ENCODE peak calls at places on chromosomes 16 and 17, in four cellular contexts. One of them, this sample, is unnamed.

GRCh38 chr16:87435399-87436224 is 43.5 kb downstream of the MAP1LC3B start:
- DNase-seq in cardiac muscle cell: peak; percentile 65
- DNase-seq in adrenal gland: no peak
- DNase-seq in CD4-positive, alpha-beta T cell: no peak
- DNase-seq in this sample: no peak

GRCh38 chr17:49193513-49194296 is 16.7 kb downstream of the GNGT2 start:
- DNase-seq in cardiac muscle cell: peak; percentile 76
- DNase-seq in adrenal gland: peak; percentile 52
- DNase-seq in CD4-positive, alpha-beta T cell: no peak
- DNase-seq in this sample: peak; percentile 80

GRCh38 chr17:56966277-56966676 is 5.4 kb upstream of the COIL start:
- DNase-seq in cardiac muscle cell: no peak
- DNase-seq in adrenal gland: no peak
- DNase-seq in CD4-positive, alpha-beta T cell: no peak
- DNase-seq in this sample: no peak

GRCh38 chr16:81873843-81874752 is 95.0 kb downstream of the PLCG2 start:
- DNase-seq in cardiac muscle cell: peak; percentile 50
- DNase-seq in adrenal gland: peak; percentile 33
- DNase-seq in CD4-positive, alpha-beta T cell: peak; percentile 30
- DNase-seq in this sample: peak; percentile 90

GRCh38 chr17:42087736-42088705 is 10.3 kb downstream of the ZNF385C start:
- DNase-seq in cardiac muscle cell: no peak
- DNase-seq in adrenal gland: no peak
- DNase-seq in CD4-positive, alpha-beta T cell: no peak
- DNase-seq in this sample: no peak

GRCh38 chr16:53372942-53373871 is 61.1 kb upstream of the RBL2 start:
- DNase-seq in cardiac muscle cell: no peak
- DNase-seq in adrenal gland: no peak
- DNase-seq in CD4-positive, alpha-beta T cell: peak; percentile 83
- DNase-seq in this sample: no peak

GRCh38 chr16:20385844-20386832 is 18.4 kb downstream of the PDILT start:
- DNase-seq in cardiac muscle cell: peak; percentile 62
- DNase-seq in adrenal gland: peak; percentile 38
- DNase-seq in CD4-positive, alpha-beta T cell: peak; percentile 37
- DNase-seq in this sample: peak; percentile 79

GRCh38 chr16:68481636-68482035 is 33.3 kb upstream of the SMPD3 start:
- DNase-seq in cardiac muscle cell: no peak
- DNase-seq in adrenal gland: no peak
- DNase-seq in CD4-positive, alpha-beta T cell: no peak
- DNase-seq in this sample: no peak

GRCh38 chr16:86740817-86741799 is 162.8 kb downstream of the FOXL1 start:
- DNase-seq in cardiac muscle cell: peak; percentile 78
- DNase-seq in adrenal gland: no peak
- DNase-seq in CD4-positive, alpha-beta T cell: no peak
- DNase-seq in this sample: no peak

GRCh38 chr17:14736631-14737030 is 435.8 kb downstream of the HS3ST3B1 start:
- DNase-seq in cardiac muscle cell: no peak
- DNase-seq in adrenal gland: no peak
- DNase-seq in CD4-positive, alpha-beta T cell: no peak
- DNase-seq in this sample: no peak

GRCh38 chr17:27776882-27777624 is 23.3 kb downstream of the NOS2 start:
- DNase-seq in cardiac muscle cell: no peak
- DNase-seq in adrenal gland: no peak
- DNase-seq in CD4-positive, alpha-beta T cell: no peak
- DNase-seq in this sample: no peak

GRCh38 chr16:20822451-20823128 is 16.3 kb downstream of the REXO5 start:
- DNase-seq in cardiac muscle cell: no peak
- DNase-seq in adrenal gland: no peak
- DNase-seq in CD4-positive, alpha-beta T cell: no peak
- DNase-seq in this sample: no peak

GRCh38 chr16:55471448-55472097 is 7.4 kb upstream of the MMP2 start:
- DNase-seq in cardiac muscle cell: peak; percentile 81
- DNase-seq in adrenal gland: no peak
- DNase-seq in CD4-positive, alpha-beta T cell: no peak
- DNase-seq in this sample: no peak

GRCh38 chr16:29862383-29862883 is 593 bp downstream of the CDIPT start:
- DNase-seq in cardiac muscle cell: peak; percentile 27
- DNase-seq in adrenal gland: no peak
- DNase-seq in CD4-positive, alpha-beta T cell: no peak
- DNase-seq in this sample: peak; percentile 51

GRCh38 chr17:78329263-78330059 is 30.4 kb downstream of the SOCS3 start:
- DNase-seq in cardiac muscle cell: peak; percentile 72
- DNase-seq in adrenal gland: no peak
- DNase-seq in CD4-positive, alpha-beta T cell: no peak
- DNase-seq in this sample: no peak

GRCh38 chr16:83336630-83337029 is 471.1 kb upstream of the HSBP1 start:
- DNase-seq in cardiac muscle cell: peak; percentile 62
- DNase-seq in adrenal gland: no peak
- DNase-seq in CD4-positive, alpha-beta T cell: no peak
- DNase-seq in this sample: no peak

GRCh38 chr17:62670202-62670821 is 42.8 kb downstream of the MRC2 start:
- DNase-seq in cardiac muscle cell: no peak
- DNase-seq in adrenal gland: no peak
- DNase-seq in CD4-positive, alpha-beta T cell: no peak
- DNase-seq in this sample: peak; percentile 60

GRCh38 chr17:33940769-33941168 is 314.3 kb upstream of the CCL2 start:
- DNase-seq in cardiac muscle cell: no peak
- DNase-seq in adrenal gland: no peak
- DNase-seq in CD4-positive, alpha-beta T cell: no peak
- DNase-seq in this sample: no peak

GRCh38 chr16:15440852-15441251 is 6.5 kb downstream of the BMERB1 start:
- DNase-seq in cardiac muscle cell: peak; percentile 27
- DNase-seq in adrenal gland: peak; percentile 38
- DNase-seq in CD4-positive, alpha-beta T cell: no peak
- DNase-seq in this sample: no peak

GRCh38 chr16:74724820-74725549 is 24.3 kb upstream of the MLKL start:
- DNase-seq in cardiac muscle cell: peak; percentile 42
- DNase-seq in adrenal gland: no peak
- DNase-seq in CD4-positive, alpha-beta T cell: no peak
- DNase-seq in this sample: no peak

GRCh38 chr17:44134752-44135568 is 6.8 kb upstream of the HROB start:
- DNase-seq in cardiac muscle cell: no peak
- DNase-seq in adrenal gland: no peak
- DNase-seq in CD4-positive, alpha-beta T cell: no peak
- DNase-seq in this sample: no peak

GRCh38 chr17:71110326-71110725 is 941.0 kb downstream of the KCNJ2 start:
- DNase-seq in cardiac muscle cell: no peak
- DNase-seq in adrenal gland: no peak
- DNase-seq in CD4-positive, alpha-beta T cell: no peak
- DNase-seq in this sample: no peak

GRCh38 chr17:193841-194806 is 12.7 kb upstream of the DOC2B start:
- DNase-seq in cardiac muscle cell: no peak
- DNase-seq in adrenal gland: peak; percentile 70
- DNase-seq in CD4-positive, alpha-beta T cell: no peak
- DNase-seq in this sample: no peak

GRCh38 chr16:47473794-47474193 is 12.7 kb downstream of the PHKB start:
- DNase-seq in cardiac muscle cell: no peak
- DNase-seq in adrenal gland: no peak
- DNase-seq in CD4-positive, alpha-beta T cell: no peak
- DNase-seq in this sample: no peak

GRCh38 chr17:47254403-47254943 is 846 bp downstream of the ITGB3 start:
- DNase-seq in cardiac muscle cell: no peak
- DNase-seq in adrenal gland: no peak
- DNase-seq in CD4-positive, alpha-beta T cell: no peak
- DNase-seq in this sample: no peak

GRCh38 chr17:73142763-73143395 is 21.9 kb upstream of the SSTR2 start:
- DNase-seq in cardiac muscle cell: peak; percentile 57
- DNase-seq in adrenal gland: peak; percentile 37
- DNase-seq in CD4-positive, alpha-beta T cell: no peak
- DNase-seq in this sample: no peak

GRCh38 chr17:44785921-44786320 is 27.1 kb downstream of the ADAM11 start:
- DNase-seq in cardiac muscle cell: no peak
- DNase-seq in adrenal gland: no peak
- DNase-seq in CD4-positive, alpha-beta T cell: no peak
- DNase-seq in this sample: no peak

GRCh38 chr16:84358601-84359295 is 9.6 kb upstream of the ATP2C2 start:
- DNase-seq in cardiac muscle cell: no peak
- DNase-seq in adrenal gland: no peak
- DNase-seq in CD4-positive, alpha-beta T cell: no peak
- DNase-seq in this sample: no peak

GRCh38 chr17:19546289-19547065 is 12.8 kb downstream of the SLC47A1 start:
- DNase-seq in cardiac muscle cell: no peak
- DNase-seq in adrenal gland: peak; percentile 67
- DNase-seq in CD4-positive, alpha-beta T cell: no peak
- DNase-seq in this sample: peak; percentile 70

GRCh38 chr17:2415081-2415480 is 14.2 kb upstream of the MNT start:
- DNase-seq in cardiac muscle cell: no peak
- DNase-seq in adrenal gland: no peak
- DNase-seq in CD4-positive, alpha-beta T cell: no peak
- DNase-seq in this sample: no peak

GRCh38 chr17:2410951-2411350 is 10.1 kb upstream of the MNT start:
- DNase-seq in cardiac muscle cell: no peak
- DNase-seq in adrenal gland: no peak
- DNase-seq in CD4-positive, alpha-beta T cell: no peak
- DNase-seq in this sample: no peak

GRCh38 chr17:2414665-2415064 is 13.8 kb upstream of the MNT start:
- DNase-seq in cardiac muscle cell: no peak
- DNase-seq in adrenal gland: no peak
- DNase-seq in CD4-positive, alpha-beta T cell: no peak
- DNase-seq in this sample: no peak

GRCh38 chr17:2416010-2416734 is 15.3 kb upstream of the MNT start:
- DNase-seq in cardiac muscle cell: peak; percentile 93
- DNase-seq in adrenal gland: peak; percentile 86
- DNase-seq in CD4-positive, alpha-beta T cell: peak; percentile 84
- DNase-seq in this sample: peak; percentile 94

GRCh38 chr17:2412561-2413021 is 11.7 kb upstream of the MNT start:
- DNase-seq in cardiac muscle cell: peak; percentile 35
- DNase-seq in adrenal gland: peak; percentile 73
- DNase-seq in CD4-positive, alpha-beta T cell: no peak
- DNase-seq in this sample: no peak
- H3K27ac ChIP-seq in cardiac muscle cell: peak overlapping the region; percentile 45
- H3K27ac ChIP-seq in adrenal gland: peak overlapping the region; percentile 83
- H3K27ac ChIP-seq in CD4-positive, alpha-beta T cell: no peak overlapping the region
- H3K27ac ChIP-seq in this sample: no peak overlapping the region

DNA sequence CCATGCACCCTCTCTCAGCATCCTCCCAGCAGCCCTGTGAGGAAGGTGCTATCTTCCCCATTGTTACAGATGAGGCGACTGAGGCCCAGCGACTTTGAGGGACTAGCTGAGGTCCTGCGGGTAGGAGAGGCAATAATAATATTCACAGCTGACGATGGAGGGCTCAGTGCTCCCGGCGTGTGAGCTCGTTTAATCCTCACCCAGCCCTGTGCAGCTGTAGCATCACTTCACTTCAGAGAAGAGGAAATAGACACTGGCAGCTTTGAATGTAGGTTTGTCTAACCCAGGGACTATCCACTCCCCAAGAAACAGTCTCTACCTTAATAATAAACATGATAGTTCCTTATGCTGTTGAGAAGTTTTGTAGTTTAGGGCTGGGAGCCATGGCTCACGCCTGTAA is 21.6 kb downstream of the LASP1 start:
- DNase-seq in cardiac muscle cell: no peak
- DNase-seq in adrenal gland: no peak
- DNase-seq in CD4-positive, alpha-beta T cell: no peak
- DNase-seq in this sample: no peak
- H3K27ac ChIP-seq in cardiac muscle cell: no peak overlapping the region
- H3K27ac ChIP-seq in adrenal gland: no peak overlapping the region
- H3K27ac ChIP-seq in CD4-positive, alpha-beta T cell: peak overlapping the region; percentile 32
- H3K27ac ChIP-seq in this sample: no peak overlapping the region

DNA sequence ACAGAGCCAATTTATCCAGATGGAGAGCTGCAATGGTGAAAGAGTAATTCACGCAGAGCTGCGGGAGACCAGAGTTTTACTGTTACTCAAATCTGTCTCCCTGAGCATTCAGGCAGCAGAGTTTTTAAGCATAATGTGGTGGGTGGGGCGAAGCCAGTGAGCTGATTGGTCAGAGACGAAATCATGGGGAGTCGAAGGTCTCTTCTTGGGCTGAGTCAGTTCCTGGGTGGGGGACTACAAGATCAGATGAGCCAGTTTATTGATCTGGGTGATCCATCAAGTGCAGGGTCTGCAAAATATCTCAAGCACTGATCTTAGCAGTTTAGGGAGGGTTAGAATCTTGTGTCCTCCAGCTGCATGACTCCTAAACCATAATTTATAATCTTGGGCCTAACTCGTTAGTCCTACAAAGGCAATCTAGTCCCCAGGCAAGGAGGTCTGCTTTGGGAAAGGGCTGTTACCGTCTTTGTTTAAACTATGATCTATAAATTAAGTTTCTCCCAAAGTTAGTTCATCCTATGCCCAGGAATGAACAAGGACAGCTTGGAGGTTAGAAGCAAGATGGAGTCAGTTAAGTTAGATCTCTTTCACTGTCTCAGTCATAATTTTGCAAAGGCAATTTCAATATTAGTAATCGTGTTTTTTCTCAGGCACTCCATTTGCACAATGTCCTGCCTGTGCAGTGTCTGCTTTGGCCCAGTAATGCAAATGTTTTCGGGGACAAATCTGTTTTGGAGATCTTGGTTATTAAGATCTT is 27.0 kb downstream of the PIGL start:
- DNase-seq in cardiac muscle cell: no peak
- DNase-seq in adrenal gland: no peak
- DNase-seq in CD4-positive, alpha-beta T cell: no peak
- DNase-seq in this sample: no peak
- H3K27ac ChIP-seq in cardiac muscle cell: peak overlapping the region; percentile 30
- H3K27ac ChIP-seq in adrenal gland: no peak overlapping the region
- H3K27ac ChIP-seq in CD4-positive, alpha-beta T cell: no peak overlapping the region
- H3K27ac ChIP-seq in this sample: no peak overlapping the region

GRCh38 chr16:67280090-67281015 is 1.0 kb downstream of the PLEKHG4 start:
- DNase-seq in cardiac muscle cell: no peak
- DNase-seq in adrenal gland: no peak
- DNase-seq in CD4-positive, alpha-beta T cell: no peak
- DNase-seq in this sample: no peak

GRCh38 chr16:67278773-67279295 is 498 bp upstream of the PLEKHG4 start:
- DNase-seq in cardiac muscle cell: no peak
- DNase-seq in adrenal gland: no peak
- DNase-seq in CD4-positive, alpha-beta T cell: peak; percentile 30
- DNase-seq in this sample: no peak

GRCh38 chr16:67277999-67278772 is 1.1 kb upstream of the PLEKHG4 start:
- DNase-seq in cardiac muscle cell: peak; percentile 72
- DNase-seq in adrenal gland: peak; percentile 78
- DNase-seq in CD4-positive, alpha-beta T cell: no peak
- DNase-seq in this sample: no peak

GRCh38 chr16:67279296-67280089 is at the start of gene PLEKHG4:
- DNase-seq in cardiac muscle cell: peak; percentile 71
- DNase-seq in adrenal gland: peak; percentile 63
- DNase-seq in CD4-positive, alpha-beta T cell: peak; percentile 81
- DNase-seq in this sample: peak; percentile 75

DNA sequence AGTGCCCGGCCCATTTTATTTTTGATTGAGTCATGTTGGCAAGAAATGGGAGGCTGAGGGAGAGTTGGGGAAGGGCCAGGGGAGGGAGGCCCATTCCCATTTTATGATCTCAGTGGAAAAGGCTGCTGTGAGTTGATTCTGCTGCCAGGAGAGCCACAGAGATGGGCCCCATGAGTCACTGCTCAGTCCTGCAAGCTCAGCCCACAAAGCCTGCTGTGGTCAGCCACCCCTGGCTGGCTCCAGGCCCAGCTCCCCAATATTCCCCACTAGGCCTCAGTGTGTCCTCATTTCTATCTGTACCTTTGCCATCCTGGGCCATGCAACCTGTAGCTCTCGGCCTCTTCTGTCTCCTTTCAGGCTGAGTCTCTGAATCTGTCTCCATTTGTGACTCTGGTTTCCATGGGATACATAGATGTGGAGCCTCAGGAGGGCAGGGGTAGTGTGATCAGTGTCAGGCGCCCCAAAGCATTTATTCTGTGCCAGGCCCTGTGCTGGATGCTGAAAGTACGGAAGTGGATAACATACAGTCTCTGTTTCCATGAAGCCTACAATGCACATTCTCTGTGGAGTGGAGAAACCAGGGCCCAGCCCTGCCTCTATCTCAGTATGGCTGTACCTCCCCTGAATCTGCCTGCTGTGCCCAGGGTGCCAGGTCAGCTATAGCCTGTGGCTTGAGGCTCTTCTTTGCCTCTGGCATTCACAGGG is 1.9 kb upstream of the PLEKHG4 start:
- DNase-seq in cardiac muscle cell: peak; percentile 98
- DNase-seq in adrenal gland: peak; percentile 91
- DNase-seq in CD4-positive, alpha-beta T cell: no peak
- DNase-seq in this sample: no peak
- H3K27ac ChIP-seq in cardiac muscle cell: no peak overlapping the region
- H3K27ac ChIP-seq in adrenal gland: peak overlapping the region; percentile 83
- H3K27ac ChIP-seq in CD4-positive, alpha-beta T cell: no peak overlapping the region
- H3K27ac ChIP-seq in this sample: no peak overlapping the region

This sample was measured in Karpas-422.